ENCODE peak calls at places on chromosomes 11 and 22, in eight cellular contexts. T is PC-3; L is CD8-positive, alpha-beta memory T cell; P is brain microvascular endothelial cell; E is adrenal gland; Z is sigmoid colon; B is right atrium auricular region; H is transverse colon. F is an unnamed sample.
A peak's percentile ranks its signal among the peaks of the same experiment; 100 is the strongest.

GRCh38 chr22:48233586-48233985 is 1471.1 kb downstream of the TBC1D22A start:
- DNase-seq in T (no peak), L (no peak), P (no peak), E (no peak), Z (no peak), B (no peak), H (no peak), F (no peak)

GRCh38 chr22:28426346-28427132 is 253.1 kb downstream of the TTC28 start:
- DNase-seq in T (no peak), L (no peak), P (no peak), E (no peak), Z (no peak), B (no peak), H (no peak), F (no peak)

GRCh38 chr11:94826415-94826814 is 58.3 kb downstream of the AMOTL1 start:
- DNase-seq in T (no peak), L (no peak), P (no peak), E (no peak), Z (no peak), B (no peak), H (no peak), F (no peak)

GRCh38 chr22:36386351-36386899 is 1.3 kb downstream of the MYH9 start:
- DNase-seq in T (no peak), L (peak; percentile 38), P (no peak), E (peak; percentile 61), Z (no peak), B (no peak), H (peak; percentile 69), F (peak; percentile 29)

GRCh38 chr22:24953294-24954113 is 988 bp downstream of the KIAA1671 start:
- DNase-seq in T (no peak), L (no peak), P (no peak), E (peak; percentile 60), Z (peak; percentile 69), B (no peak), H (peak; percentile 58), F (no peak)

GRCh38 chr22:22800716-22801115 is 86.9 kb upstream of the IGLL5 start:
- DNase-seq in T (no peak), L (no peak), P (no peak), E (no peak), Z (no peak), B (no peak), H (no peak), F (no peak)

GRCh38 chr22:42289671-42290269 is 19.3 kb upstream of the TCF20 start:
- DNase-seq in T (no peak), L (no peak), P (no peak), E (no peak), Z (no peak), B (no peak), H (no peak), F (peak; percentile 20)

GRCh38 chr11:1205987-1206331 is 16.9 kb upstream of the MUC5B start:
- DNase-seq in T (no peak), L (no peak), P (no peak), E (no peak), Z (no peak), B (no peak), H (no peak), F (no peak)

GRCh38 chr11:111407652-111408051 is 28.6 kb upstream of the POU2AF1 start:
- DNase-seq in T (no peak), L (no peak), P (no peak), E (no peak), Z (no peak), B (no peak), H (no peak), F (no peak)

GRCh38 chr11:67645521-67646457 is 4.7 kb downstream of the ACY3 start:
- DNase-seq in T (no peak), L (no peak), P (no peak), E (no peak), Z (no peak), B (no peak), H (no peak), F (no peak)

GRCh38 chr11:86999859-87000753 is 37.6 kb upstream of the TMEM135 start:
- DNase-seq in T (peak; percentile 81), L (no peak), P (peak; percentile 22), E (peak; percentile 23), Z (no peak), B (no peak), H (no peak), F (peak; percentile 18)

GRCh38 chr11:128098840-128099239 is 488.5 kb downstream of the ETS1 start:
- DNase-seq in T (no peak), L (no peak), P (no peak), E (no peak), Z (no peak), B (no peak), H (no peak), F (no peak)

GRCh38 chr11:134365011-134365925 is 33.5 kb downstream of the GLB1L2 start:
- DNase-seq in T (no peak), L (no peak), P (no peak), E (no peak), Z (peak; percentile 55), B (no peak), H (no peak), F (peak; percentile 23)

GRCh38 chr11:88680806-88681205 is 343.3 kb upstream of the CTSC start:
- DNase-seq in T (peak; percentile 43), L (no peak), P (no peak), E (no peak), Z (no peak), B (no peak), H (no peak), F (no peak)

GRCh38 chr22:31192513-31192912 is 19.6 kb upstream of the LIMK2 start:
- DNase-seq in T (no peak), L (no peak), P (no peak), E (no peak), Z (no peak), B (no peak), H (no peak), F (no peak)

GRCh38 chr22:29782061-29782845 is 15.1 kb downstream of the UQCR10 start:
- DNase-seq in T (peak; percentile 21), L (no peak), P (no peak), E (peak; percentile 89), Z (no peak), B (peak; percentile 67), H (peak; percentile 74), F (no peak)

GRCh38 chr22:17131686-17132085 is 10.5 kb upstream of the TMEM121B start:
- DNase-seq in T (no peak), L (no peak), P (no peak), E (no peak), Z (peak; percentile 28), B (no peak), H (no peak), F (peak; percentile 49)

DNA sequence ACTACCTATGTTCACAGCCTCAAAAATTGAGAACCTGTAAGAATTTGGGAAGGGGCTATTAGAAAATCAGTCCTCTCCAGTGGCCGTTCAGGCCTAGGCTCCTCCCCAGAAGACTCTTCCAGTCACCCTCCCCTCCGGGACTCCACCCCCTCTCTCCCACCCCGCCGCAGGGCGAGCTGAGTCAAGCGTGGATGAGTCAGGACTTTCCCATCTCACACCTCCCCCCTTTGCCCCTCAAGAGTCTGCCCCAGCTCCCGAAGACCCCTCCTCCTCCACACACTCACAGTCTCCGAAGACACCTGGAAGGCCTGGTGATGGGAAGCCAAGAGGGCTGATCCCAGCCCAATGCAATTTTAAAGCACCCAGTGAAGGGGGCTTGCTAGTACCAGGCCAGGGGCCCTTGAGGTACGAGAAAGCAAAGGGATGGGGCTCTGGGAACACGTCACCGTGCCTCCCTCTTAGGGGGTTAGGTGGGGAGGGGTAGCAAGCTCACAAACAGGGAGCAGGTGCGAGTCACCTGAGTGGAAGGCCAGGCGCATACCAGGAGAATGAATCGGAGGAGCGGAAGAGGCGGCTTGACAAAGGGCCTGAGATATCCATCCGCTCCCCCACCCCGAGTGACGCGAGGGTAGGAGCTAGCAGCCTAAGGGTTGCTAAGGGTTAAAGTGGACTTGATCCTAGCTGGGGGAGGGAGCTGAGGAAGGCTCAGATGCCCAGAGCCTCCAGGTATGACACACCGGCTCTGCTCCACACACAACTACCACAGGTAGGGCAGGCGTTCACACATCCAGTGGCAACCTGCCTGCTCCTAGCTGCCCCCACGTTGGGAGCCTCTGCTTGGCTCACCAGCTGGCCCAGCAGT is 13.6 kb downstream of the BCL9L start:
- DNase-seq in T (peak; percentile 99), L (peak; percentile 65), P (peak; percentile 91), E (peak; percentile 93), Z (peak; percentile 97), B (peak; percentile 94), H (peak; percentile 85), F (peak; percentile 81)
- H3K4me3 ChIP-seq in T (peak overlapping the region; percentile 55), L (peak overlapping the region; percentile 74), P (peak overlapping the region; percentile 24), E (no peak overlapping the region), Z (peak overlapping the region; percentile 49), B (peak overlapping the region; percentile 10), H (no peak overlapping the region), F (peak overlapping the region; percentile 13)

GRCh38 chr22:21660904-21661303 is 4.9 kb upstream of the PPIL2 start:
- DNase-seq in T (no peak), L (no peak), P (no peak), E (no peak), Z (no peak), B (no peak), H (no peak), F (no peak)
- H3K27ac ChIP-seq in T (no peak overlapping the region), L (no peak overlapping the region), P (no peak overlapping the region), E (no peak overlapping the region), Z (no peak overlapping the region), B (no peak overlapping the region), H (no peak overlapping the region), F (no peak overlapping the region)

GRCh38 chr22:39237276-39238123 is 7.3 kb downstream of the PDGFB start:
- DNase-seq in T (no peak), L (no peak), P (no peak), E (no peak), Z (no peak), B (no peak), H (no peak), F (no peak)

GRCh38 chr22:39238966-39239510 is 5.7 kb downstream of the PDGFB start:
- DNase-seq in T (no peak), L (no peak), P (no peak), E (no peak), Z (no peak), B (no peak), H (no peak), F (no peak)

GRCh38 chr22:39239561-39240423 is 5.0 kb downstream of the PDGFB start:
- DNase-seq in T (peak; percentile 80), L (no peak), P (no peak), E (no peak), Z (no peak), B (no peak), H (peak; percentile 88), F (no peak)

GRCh38 chr22:39238124-39238466 is 6.7 kb downstream of the PDGFB start:
- DNase-seq in T (no peak), L (no peak), P (no peak), E (no peak), Z (no peak), B (no peak), H (no peak), F (no peak)

DNA sequence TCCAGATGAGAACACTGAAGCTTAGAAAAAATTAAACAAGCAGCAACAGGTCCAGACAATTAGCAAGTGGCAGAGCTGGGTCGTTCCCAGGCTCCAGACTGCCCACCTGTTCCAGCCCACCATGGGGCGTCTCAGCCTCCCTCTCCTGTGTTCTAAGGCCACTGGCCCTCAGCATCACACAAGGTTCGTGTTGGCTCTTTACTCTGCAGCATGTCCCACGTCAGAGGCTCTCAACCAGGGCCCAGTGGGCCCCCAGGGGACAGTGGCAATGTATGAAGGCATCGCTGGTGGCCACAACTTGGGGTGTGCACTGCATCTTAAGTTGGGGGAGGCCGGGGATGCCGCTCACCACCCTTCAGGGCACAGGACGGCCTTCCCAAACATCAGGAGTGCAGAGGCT is 6.2 kb downstream of the PDGFB start:
- DNase-seq in T (no peak), L (no peak), P (no peak), E (no peak), Z (no peak), B (no peak), H (no peak), F (no peak)
- H3K27me3 ChIP-seq in T (no peaks in the 10 kb centered on the region), L (no peaks in the 10 kb centered on the region), P (peaks cover 21% of the 10 kb centered on the region), E (no peaks in the 10 kb centered on the region), Z (peaks cover 12% of the 10 kb centered on the region), B (no peaks in the 10 kb centered on the region), H (peaks cover 79% of the 10 kb centered on the region), F (peaks cover 59% of the 10 kb centered on the region)

GRCh38 chr11:75814686-75815344 is at the start of gene UVRAG:
- DNase-seq in T (peak; percentile 100), L (peak; percentile 97), P (peak; percentile 100), E (peak; percentile 100), Z (peak; percentile 99), B (peak; percentile 99), H (peak; percentile 99), F (peak; percentile 97)
- H3K4me3 ChIP-seq in T (peak within 1 kb of the TSS; percentile 81), L (peak within 1 kb of the TSS; percentile 69), P (peak within 1 kb of the TSS; percentile 81), E (peak within 1 kb of the TSS; percentile 96), Z (peak within 1 kb of the TSS; percentile 95), B (peak within 1 kb of the TSS; percentile 89), H (peak within 1 kb of the TSS; percentile 81), F (peak within 1 kb of the TSS; percentile 84)